ENCODE peak calls at places on chromosomes 13 and 19, in six cellular contexts. Q, Z, C, N, J and M are unnamed samples.

GRCh38 chr13:33931397-33931987 is 113.5 kb downstream of the RFC3 start:
- DNase-seq in Q (no peak), Z (peak; percentile 52), C (peak; percentile 82), N (no peak), J (peak; percentile 95), M (peak; percentile 85)

GRCh38 chr13:108925070-108925469 is 295.7 kb downstream of the MYO16 start:
- DNase-seq in Q (no peak), Z (no peak), C (no peak), N (no peak), J (peak; percentile 59), M (no peak)

GRCh38 chr19:17677002-17677401 is 11.2 kb downstream of the UNC13A start:
- DNase-seq in Q (no peak), Z (no peak), C (peak; percentile 36), N (no peak), J (peak; percentile 21), M (peak; percentile 17)

GRCh38 chr13:79589605-79590511 is 108.9 kb downstream of the NDFIP2 start:
- DNase-seq in Q (no peak), Z (no peak), C (no peak), N (no peak), J (peak; percentile 3), M (no peak)

GRCh38 chr19:40716031-40716654 is 543 bp downstream of the COQ8B start:
- DNase-seq in Q (peak; percentile 49), Z (peak; percentile 80), C (peak; percentile 65), N (no peak), J (peak; percentile 89), M (no peak)

GRCh38 chr19:48619692-48620565 is 623 bp downstream of the SPHK2 start:
- DNase-seq in Q (no peak), Z (no peak), C (no peak), N (no peak), J (no peak), M (no peak)

GRCh38 chr19:31350693-31351211 is 1.5 kb upstream of the TSHZ3 start:
- DNase-seq in Q (no peak), Z (peak; percentile 41), C (no peak), N (peak; percentile 73), J (no peak), M (peak; percentile 33)

GRCh38 chr19:7871530-7872305 is 2.5 kb downstream of the PRR36 start:
- DNase-seq in Q (peak; percentile 52), Z (peak; percentile 90), C (peak; percentile 94), N (peak; percentile 100), J (peak; percentile 90), M (peak; percentile 94)

GRCh38 chr13:20993661-20994440 is 67.5 kb downstream of the LATS2 start:
- DNase-seq in Q (no peak), Z (no peak), C (no peak), N (no peak), J (no peak), M (no peak)

GRCh38 chr19:15129856-15130580 is 22.8 kb downstream of the SYDE1 start:
- DNase-seq in Q (no peak), Z (no peak), C (no peak), N (no peak), J (peak; percentile 47), M (no peak)

GRCh38 chr19:15280915-15281683 is 48.9 kb upstream of the EPHX3 start:
- DNase-seq in Q (no peak), Z (peak; percentile 73), C (no peak), N (peak; percentile 85), J (peak; percentile 28), M (peak; percentile 56)

GRCh38 chr19:43624933-43625332 is 5.5 kb upstream of the ZNF428 start:
- DNase-seq in Q (peak; percentile 60), Z (no peak), C (peak; percentile 93), N (peak; percentile 86), J (peak; percentile 96), M (peak; percentile 74)

GRCh38 chr13:91174886-91175501 is 172.5 kb upstream of the MIR17HG start:
- DNase-seq in Q (no peak), Z (peak; percentile 25), C (no peak), N (no peak), J (no peak), M (no peak)

GRCh38 chr19:55368701-55369563 is 1.3 kb downstream of the IL11 start:
- DNase-seq in Q (no peak), Z (no peak), C (no peak), N (no peak), J (no peak), M (no peak)

GRCh38 chr19:21604941-21605548 is 99.6 kb downstream of the ZNF429 start:
- DNase-seq in Q (no peak), Z (no peak), C (no peak), N (no peak), J (no peak), M (no peak)